ENCODE peak calls at places on chromosomes 1 and 21, in five cellular contexts. M is NB4, I is spleen, W is heart left ventricle, B is stomach. D is an unnamed sample.

GRCh38 chr1:236759252-236759859 is 35.7 kb upstream of the MTR start:
- DNase-seq in M (peak), I (no peak), W (no peak), B (no peak), D (no peak)

GRCh38 chr1:198480876-198481275 is 59.6 kb downstream of the ATP6V1G3 start:
- DNase-seq in M (no peak), I (no peak), W (no peak), B (no peak), D (no peak)

GRCh38 chr1:227885135-227885647 is 62.5 kb downstream of the WNT9A start:
- DNase-seq in M (no peak), I (peak), W (peak), B (peak), D (peak)

GRCh38 chr1:33329600-33330305 is 8.9 kb upstream of the A3GALT2 start:
- DNase-seq in M (no peak), I (peak), W (no peak), B (no peak), D (no peak)

GRCh38 chr1:23613191-23614126 is 54.2 kb upstream of the ID3 start:
- DNase-seq in M (no peak), I (peak), W (no peak), B (peak), D (no peak)

GRCh38 chr21:34544032-34544496 is 32.1 kb upstream of the KCNE1 start:
- DNase-seq in M (peak), I (no peak), W (peak), B (peak), D (no peak)

GRCh38 chr1:26237230-26237966 is 3.4 kb downstream of the CEP85 start:
- DNase-seq in M (peak), I (no peak), W (no peak), B (no peak), D (no peak)

GRCh38 chr1:33683913-33684312 is 180.0 kb upstream of the HMGB4 start:
- DNase-seq in M (no peak), I (no peak), W (no peak), B (no peak), D (no peak)

GRCh38 chr1:96388421-96389310 is 332.9 kb upstream of the PTBP2 start:
- DNase-seq in M (no peak), I (no peak), W (no peak), B (no peak), D (no peak)

GRCh38 chr1:84407524-84408318 is 9.4 kb downstream of the DNASE2B start:
- DNase-seq in M (no peak), I (no peak), W (no peak), B (no peak), D (no peak)

GRCh38 chr1:235533476-235534168 is 29.4 kb upstream of the B3GALNT2 start:
- DNase-seq in M (no peak), I (no peak), W (no peak), B (no peak), D (no peak)

GRCh38 chr1:172390620-172391491 is 29.6 kb upstream of the C1orf105 start:
- DNase-seq in M (no peak), I (peak), W (peak), B (no peak), D (no peak)

GRCh38 chr1:235011064-235011598 is 117.5 kb downstream of the TOMM20 start:
- DNase-seq in M (peak), I (no peak), W (no peak), B (no peak), D (no peak)

GRCh38 chr1:217524787-217525520 is 105.9 kb downstream of the GPATCH2 start:
- DNase-seq in M (no peak), I (no peak), W (no peak), B (no peak), D (no peak)

GRCh38 chr1:181064030-181064594 is 24.4 kb upstream of the IER5 start:
- DNase-seq in M (peak), I (no peak), W (no peak), B (no peak), D (no peak)

GRCh38 chr1:233627823-233628222 is 13.9 kb downstream of the KCNK1 start:
- DNase-seq in M (no peak), I (no peak), W (no peak), B (no peak), D (no peak)

GRCh38 chr1:1019122-1019999 is 559 bp upstream of the AGRN start:
- DNase-seq in M (peak), I (peak), W (peak), B (peak), D (peak)

GRCh38 chr1:24909388-24909898 is 20.6 kb downstream of the RUNX3 start:
- DNase-seq in M (no peak), I (peak), W (peak), B (peak), D (peak)

GRCh38 chr1:221832151-221832550 is 90.3 kb upstream of the DUSP10 start:
- DNase-seq in M (no peak), I (no peak), W (no peak), B (no peak), D (no peak)

GRCh38 chr1:188027613-188028012 is 1198.9 kb downstream of the PLA2G4A start:
- DNase-seq in M (no peak), I (no peak), W (no peak), B (no peak), D (no peak)

GRCh38 chr1:158458263-158458662 is 3.4 kb upstream of the OR10K1 start:
- DNase-seq in M (no peak), I (no peak), W (no peak), B (no peak), D (no peak)

GRCh38 chr1:166166701-166167394 is at the start of gene FAM78B:
- DNase-seq in M (no peak), I (peak), W (peak), B (peak), D (peak)

GRCh38 chr1:42745851-42746250 is 5.8 kb upstream of the CLDN19 start:
- DNase-seq in M (no peak), I (no peak), W (no peak), B (no peak), D (no peak)

GRCh38 chr1:199272107-199272506 is 633.3 kb downstream of the PTPRC start:
- DNase-seq in M (no peak), I (no peak), W (no peak), B (no peak), D (no peak)

GRCh38 chr1:30657131-30658013 is 66.0 kb downstream of the MATN1 start:
- DNase-seq in M (no peak), I (peak), W (no peak), B (peak), D (peak)

GRCh38 chr1:31111290-31111951 is 45.9 kb upstream of the PUM1 start:
- DNase-seq in M (peak), I (no peak), W (no peak), B (peak), D (no peak)

GRCh38 chr1:165112260-165112659 is 244.3 kb downstream of the LMX1A start:
- DNase-seq in M (no peak), I (no peak), W (no peak), B (no peak), D (no peak)

GRCh38 chr1:107430540-107431228 is 289.8 kb downstream of the NTNG1 start:
- DNase-seq in M (peak), I (no peak), W (peak), B (peak), D (peak)

GRCh38 chr1:164765557-164765956 is 206.6 kb downstream of the PBX1 start:
- DNase-seq in M (no peak), I (no peak), W (no peak), B (no peak), D (no peak)

GRCh38 chr1:211642870-211643269 is 32.6 kb downstream of the NEK2 start:
- DNase-seq in M (no peak), I (no peak), W (no peak), B (no peak), D (no peak)

GRCh38 chr1:202697038-202697437 is 13.2 kb downstream of the SYT2 start:
- DNase-seq in M (no peak), I (peak), W (no peak), B (peak), D (no peak)

GRCh38 chr21:29534448-29534847 is 235.7 kb downstream of the BACH1 start:
- DNase-seq in M (no peak), I (no peak), W (no peak), B (no peak), D (no peak)

GRCh38 chr1:174157157-174157806 is 2.0 kb upstream of the RABGAP1L start:
- DNase-seq in M (no peak), I (no peak), W (no peak), B (no peak), D (no peak)

GRCh38 chr1:174158767-174159252 is 510 bp upstream of the RABGAP1L start:
- DNase-seq in M (no peak), I (no peak), W (no peak), B (no peak), D (no peak)

GRCh38 chr1:174160109-174160473 is 771 bp downstream of the RABGAP1L start:
- DNase-seq in M (peak), I (peak), W (peak), B (peak), D (peak)

GRCh38 chr1:174160603-174161002 is 1.3 kb downstream of the RABGAP1L start:
- DNase-seq in M (no peak), I (no peak), W (no peak), B (no peak), D (no peak)

GRCh38 chr1:174159253-174160108 is at the start of gene RABGAP1L:
- DNase-seq in M (peak), I (peak), W (peak), B (peak), D (peak)
- TF ChIP-seq POLR2A in M (peak), I (peak), W (peak), B (peak), D (peak)

GRCh38 chr1:209674957-209675566 is at the start of gene G0S2:
- DNase-seq in M (peak), I (peak), W (peak), B (peak), D (peak)

GRCh38 chr1:209673631-209674417 is 1.4 kb upstream of the G0S2 start:
- DNase-seq in M (peak), I (peak), W (no peak), B (no peak), D (peak)

GRCh38 chr1:209672705-209673630 is 2.2 kb upstream of the G0S2 start:
- DNase-seq in M (peak), I (no peak), W (no peak), B (no peak), D (no peak)

GRCh38 chr1:209678981-209679539 is 3.8 kb downstream of the G0S2 start:
- DNase-seq in M (no peak), I (no peak), W (no peak), B (no peak), D (no peak)

DNA sequence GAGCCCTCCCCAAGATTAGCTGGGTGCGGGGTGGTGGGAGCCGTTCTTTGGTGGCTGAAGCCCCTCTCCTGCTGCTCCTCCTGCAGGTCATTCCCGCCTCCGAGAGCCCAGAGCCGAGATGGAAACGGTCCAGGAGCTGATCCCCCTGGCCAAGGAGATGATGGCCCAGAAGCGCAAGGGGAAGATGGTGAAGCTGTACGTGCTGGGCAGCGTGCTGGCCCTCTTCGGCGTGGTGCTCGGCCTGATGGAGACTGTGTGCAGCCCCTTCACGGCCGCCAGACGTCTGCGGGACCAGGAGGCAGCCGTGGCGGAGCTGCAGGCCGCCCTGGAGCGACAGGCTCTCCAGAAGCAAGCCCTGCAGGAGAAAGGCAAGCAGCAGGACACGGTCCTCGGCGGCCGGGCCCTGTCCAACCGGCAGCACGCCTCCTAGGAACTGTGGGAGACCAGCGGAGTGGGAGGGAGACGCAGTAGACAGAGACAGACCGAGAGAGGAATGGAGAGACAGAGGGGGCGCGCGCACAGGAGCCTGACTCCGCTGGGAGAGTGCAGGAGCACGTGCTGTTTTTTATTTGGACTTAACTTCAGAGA is 449 bp downstream of the G0S2 start:
- DNase-seq in M (peak), I (peak), W (peak), B (peak), D (peak)
- H3K4me3 ChIP-seq in M (peak), I (peak), W (peak), B (peak), D (peak)

GRCh38 chr1:3461934-3462275 is 7.4 kb downstream of the ARHGEF16 start:
- DNase-seq in M (no peak), I (no peak), W (no peak), B (no peak), D (peak)

GRCh38 chr1:3460653-3461237 is 6.3 kb downstream of the ARHGEF16 start:
- DNase-seq in M (no peak), I (no peak), W (no peak), B (no peak), D (peak)

GRCh38 chr1:3461238-3461933 is 6.9 kb downstream of the ARHGEF16 start:
- DNase-seq in M (no peak), I (no peak), W (no peak), B (no peak), D (no peak)

GRCh38 chr1:3459051-3459908 is 4.8 kb downstream of the ARHGEF16 start:
- DNase-seq in M (no peak), I (no peak), W (no peak), B (no peak), D (peak)

DNA sequence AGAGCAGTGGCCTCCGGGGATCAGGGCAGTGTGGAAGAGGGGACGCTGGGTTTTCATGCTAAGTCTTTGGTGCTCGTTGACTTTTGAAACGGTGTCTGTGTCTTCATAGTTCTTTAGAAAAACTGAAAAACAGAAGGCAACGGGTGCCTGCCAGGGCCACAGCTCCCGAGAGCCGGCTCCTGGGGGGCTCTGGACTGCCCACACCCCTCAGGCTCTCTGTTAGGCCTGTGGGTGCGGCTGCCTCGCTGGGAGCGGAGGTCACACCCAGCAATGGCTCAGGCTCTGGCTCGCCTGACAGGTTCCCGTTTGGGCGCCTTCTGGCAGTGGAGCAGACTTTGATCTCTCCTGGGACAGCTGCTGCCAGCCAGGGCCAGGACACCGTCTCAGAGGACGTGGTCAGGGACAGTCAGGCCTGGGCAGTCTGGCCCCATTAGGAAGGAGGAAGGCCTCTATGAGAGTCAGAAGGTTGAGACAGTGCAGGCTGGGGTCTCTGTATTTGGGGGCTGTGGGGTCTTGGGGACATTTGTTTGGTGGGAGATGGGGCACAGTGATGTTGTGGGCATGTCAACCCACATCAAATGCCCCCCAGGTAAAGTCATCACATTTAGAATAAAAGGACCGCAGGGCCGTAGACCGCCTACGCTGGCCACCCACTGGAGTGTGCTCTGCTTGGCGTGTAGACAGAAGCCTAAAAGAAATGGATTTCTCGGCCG is 5.6 kb downstream of the ARHGEF16 start:
- DNase-seq in M (no peak), I (no peak), W (no peak), B (peak), D (no peak)
- TF ChIP-seq POLR2A in M (no peak), I (no peak), W (no peak), B (no peak), D (no peak)

DNA sequence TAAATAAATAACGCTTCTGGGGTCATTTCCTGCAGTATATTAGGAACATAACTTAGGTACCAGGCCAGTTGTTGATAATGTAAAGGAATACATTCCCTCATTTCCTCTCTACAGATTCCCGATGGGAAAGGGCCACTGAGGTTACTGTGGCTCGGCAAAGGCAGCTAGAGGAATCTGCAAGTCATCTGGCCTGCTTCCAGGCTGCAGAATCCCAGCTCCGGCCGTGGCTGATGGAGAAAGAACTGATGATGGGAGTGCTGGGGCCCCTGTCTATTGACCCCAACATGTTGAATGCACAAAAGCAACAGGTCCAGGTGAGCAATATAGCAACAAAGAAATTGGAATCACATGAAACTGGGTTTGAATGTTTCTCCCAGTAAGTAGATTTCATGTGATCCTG is 109.6 kb upstream of the BMP8A start:
- DNase-seq in M (no peak), I (no peak), W (peak), B (no peak), D (no peak)
- H3K4me3 ChIP-seq in M (no peak), I (no peak), W (no peak), B (no peak), D (no peak)

GRCh38 chr1:15975805-15976680 is at the start of gene ZBTB17:
- DNase-seq in M (peak), I (peak), W (peak), B (peak), D (peak)
- TF ChIP-seq POLR2A in M (peak), I (peak), W (peak), B (peak), D (peak)

GRCh38 chr1:51621841-51622454 is 5.1 kb downstream of the OSBPL9 start:
- DNase-seq in M (no peak), I (no peak), W (no peak), B (no peak), D (no peak)
- H3K4me3 ChIP-seq in M (no peak), I (no peak), W (no peak), B (no peak), D (no peak)

GRCh38 chr1:226676381-226676780 is 62.7 kb downstream of the ITPKB start:
- DNase-seq in M (no peak), I (no peak), W (no peak), B (no peak), D (no peak)
- TF ChIP-seq POLR2A in M (no peak), I (no peak), W (no peak), B (no peak), D (no peak)

DNA sequence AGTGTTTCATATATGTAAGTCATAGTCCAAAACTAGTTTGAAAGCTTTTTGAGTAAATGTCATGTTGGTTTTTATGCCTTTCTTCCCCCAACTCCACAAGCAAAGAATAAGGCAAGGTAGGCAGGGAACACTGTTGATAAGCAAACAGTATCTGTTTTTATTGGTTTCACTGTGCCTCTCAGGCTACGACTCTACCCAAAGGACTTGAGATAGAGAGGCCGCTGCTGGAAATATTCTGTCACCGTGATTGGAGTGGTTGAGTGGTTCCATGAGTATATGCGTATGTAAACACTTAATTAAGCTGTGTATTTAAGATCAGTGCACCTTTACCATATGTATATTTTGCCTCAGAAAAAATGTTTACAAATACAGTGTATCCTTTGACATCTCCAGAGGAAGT is 138.1 kb upstream of the KIF26B start:
- DNase-seq in M (no peak), I (no peak), W (no peak), B (no peak), D (peak)
- H3K4me3 ChIP-seq in M (no peak), I (no peak), W (no peak), B (no peak), D (no peak)